ENCODE peak calls at places on chromosomes 3 and 15, in four cellular contexts. L is cardiac muscle cell, E is GM23338, H is endodermal cell. Y is an unnamed sample. For H3K27me3, the result is how much of the 10 kb centered on the place peaks cover.

GRCh38 chr15:99443768-99444446 is 121.9 kb upstream of the MEF2A start:
- DNase-seq in H (no peak), E (no peak), L (no peak), Y (no peak)

GRCh38 chr3:136334209-136334608 is 84.1 kb downstream of the PCCB start:
- DNase-seq in E (no peak), H (no peak), L (no peak), Y (no peak)

GRCh38 chr3:115875460-115875859 is 252.2 kb downstream of the GAP43 start:
- DNase-seq in E (no peak), H (no peak), L (no peak), Y (no peak)

GRCh38 chr3:65605876-65606432 is 432.8 kb downstream of the MAGI1 start:
- DNase-seq in E (no peak), H (no peak), L (peak), Y (no peak)

GRCh38 chr15:71844916-71845315 is 34.6 kb downstream of the NR2E3 start:
- DNase-seq in E (no peak), H (no peak), L (no peak), Y (no peak)

GRCh38 chr3:52090131-52090548 is 33.8 kb upstream of the DUSP7 start:
- DNase-seq in L (peak), H (no peak), E (no peak), Y (no peak)

GRCh38 chr3:102237838-102238237 is 197.0 kb upstream of the ZPLD1 start:
- DNase-seq in E (no peak), L (no peak), H (no peak), Y (no peak)

GRCh38 chr3:131688370-131688769 is 185.6 kb upstream of the MRPL3 start:
- DNase-seq in E (no peak), H (no peak), L (peak), Y (no peak)

GRCh38 chr3:160629491-160629890 is 47.5 kb upstream of the ARL14 start:
- DNase-seq in L (peak), E (no peak), H (no peak), Y (no peak)

GRCh38 chr15:70401709-70402108 is 304.0 kb upstream of the TLE3 start:
- DNase-seq in L (no peak), E (no peak), H (no peak), Y (no peak)

GRCh38 chr15:52082197-52083036 is 30.2 kb downstream of the BCL2L10 start:
- DNase-seq in E (no peak), L (peak), H (no peak), Y (no peak)

GRCh38 chr3:39146611-39147373 is 6.6 kb downstream of the CSRNP1 start:
- DNase-seq in E (no peak), L (peak), H (peak), Y (peak)
- H3K4me3 ChIP-seq in E (no peak), L (no peak), H (no peak), Y (peak)

GRCh38 chr3:9036327-9037112 is 73.2 kb upstream of the RAD18 start:
- DNase-seq in E (no peak), H (no peak), L (peak), Y (peak)

GRCh38 chr3:9035473-9035872 is 72.2 kb upstream of the RAD18 start:
- DNase-seq in H (no peak), E (no peak), L (no peak), Y (no peak)

GRCh38 chr3:9032236-9032777 is 69.0 kb upstream of the RAD18 start:
- DNase-seq in L (no peak), E (no peak), H (peak), Y (no peak)

GRCh38 chr3:9037113-9037715 is 73.9 kb upstream of the RAD18 start:
- DNase-seq in H (no peak), E (no peak), L (no peak), Y (peak)

GRCh38 chr3:9033867-9034266 is 70.6 kb upstream of the RAD18 start:
- DNase-seq in E (no peak), H (no peak), L (no peak), Y (no peak)
- TF ChIP-seq CTCF in E (peak), H (peak), L (no peak), Y (no peak)

GRCh38 chr3:84487296-84487695 is 471.5 kb upstream of the CADM2 start:
- DNase-seq in H (no peak), L (no peak), E (peak), Y (peak)
- H3K27me3 ChIP-seq in H (under half), L (under half), E (under half), Y (under half)

DNA sequence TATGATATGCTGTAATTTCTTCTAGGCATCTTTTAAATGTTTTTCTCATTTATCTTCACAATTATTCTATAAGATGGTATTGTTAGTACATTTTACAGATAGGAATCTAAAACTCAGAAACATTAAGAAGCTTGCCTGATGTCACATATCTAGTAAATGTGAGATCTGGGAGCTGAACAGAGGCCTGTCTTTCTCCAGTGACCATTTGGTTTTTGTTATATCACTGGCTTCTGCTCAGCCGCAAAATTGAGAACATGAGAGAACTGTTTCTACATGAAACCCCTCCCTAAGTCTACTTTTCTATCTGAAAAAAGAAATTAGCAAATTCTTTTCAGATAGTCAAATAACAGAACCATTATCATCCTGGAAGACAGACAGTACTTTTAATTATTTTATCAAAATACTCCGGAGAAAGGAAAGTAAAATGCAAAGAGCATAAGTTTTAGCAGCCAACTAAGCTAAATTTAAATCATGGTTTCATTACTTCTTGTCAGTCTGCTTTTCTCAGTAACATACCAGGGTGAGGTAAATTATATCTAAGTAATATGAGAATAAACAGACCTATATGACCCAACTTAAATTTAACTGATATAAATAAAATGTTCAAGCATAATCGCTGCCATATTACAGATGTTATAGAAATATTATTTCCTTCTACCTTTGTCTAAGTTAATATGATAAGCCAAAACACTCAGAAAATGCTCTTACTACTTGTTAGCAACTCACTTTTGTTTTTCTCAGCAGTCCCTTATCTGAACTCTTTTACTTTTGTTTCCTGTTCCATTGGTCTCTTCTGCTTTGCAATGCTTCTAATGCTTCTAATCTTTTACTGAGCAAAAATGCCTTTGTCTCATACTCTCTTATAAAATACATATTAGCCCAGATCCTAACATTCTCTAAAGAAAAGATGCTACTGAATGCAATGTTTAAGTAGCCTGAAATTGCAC is 68.0 kb upstream of the MBNL1 start:
- DNase-seq in E (no peak), L (peak), H (no peak), Y (no peak)
- H3K4me3 ChIP-seq in E (no peak), L (no peak), H (no peak), Y (no peak)

DNA sequence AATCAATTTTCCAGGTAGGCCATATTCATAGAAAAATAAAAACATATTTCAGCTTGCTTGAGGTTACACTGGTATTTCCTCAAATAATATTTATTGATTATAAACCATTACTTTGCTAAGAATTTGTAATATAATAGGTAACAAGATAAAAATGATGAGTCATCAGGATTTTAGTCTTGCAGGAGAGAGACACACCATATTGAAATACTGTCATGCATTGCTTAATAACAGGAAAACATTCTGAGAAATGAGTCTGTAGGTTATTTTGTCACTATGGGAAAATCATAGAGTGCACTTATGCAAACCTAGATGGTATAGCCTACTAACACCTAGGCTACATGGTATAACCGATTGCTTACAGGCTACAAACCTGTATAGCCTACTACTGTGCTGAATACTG is 990.5 kb downstream of the OTOL1 start:
- DNase-seq in H (no peak), E (no peak), L (peak), Y (no peak)
- TF ChIP-seq CTCF in H (no peak), E (no peak), L (no peak), Y (no peak)

GRCh38 chr3:126692858-126693257 is 11.2 kb upstream of the CHCHD6 start:
- DNase-seq in E (peak), L (no peak), H (peak), Y (no peak)
- H3K27me3 ChIP-seq in E (under half), L (under half), H (under half), Y (under half)

DNA sequence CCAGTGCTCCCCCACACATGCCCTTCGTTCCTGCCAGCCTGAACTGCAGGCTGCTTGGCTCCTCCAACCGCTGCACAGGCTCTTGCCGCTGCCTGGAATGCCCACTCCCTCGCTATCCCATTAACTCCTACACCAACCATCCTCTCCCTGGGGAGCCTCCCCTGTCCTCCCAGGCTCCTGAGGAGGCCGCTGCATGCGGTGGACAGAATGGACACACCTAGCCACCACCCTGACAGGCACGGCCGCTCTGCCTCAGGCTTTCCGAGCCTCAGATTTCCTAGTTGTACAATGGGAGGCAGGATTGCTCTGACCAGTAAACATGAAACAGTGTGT is 2.3 kb downstream of the PLXNB1 start:
- DNase-seq in E (no peak), L (no peak), H (no peak), Y (no peak)
- H3K4me3 ChIP-seq in E (peak), L (no peak), H (peak), Y (no peak)

GRCh38 chr15:94858011-94858410 is 626.6 kb downstream of the MCTP2 start:
- DNase-seq in E (peak), H (no peak), L (no peak), Y (no peak)
- TF ChIP-seq CTCF in E (no peak), H (no peak), L (no peak), Y (no peak)

Y was measured in BE2C.